ENCODE peak calls at places on chromosomes 4 and X, in eight cellular contexts. M is BJ; V is colonic mucosa; F is CD8-positive, alpha-beta T cell; N is IMR-90; S is H1; Z is GM10248; B is psoas muscle. A is an unnamed sample.

GRCh38 chrX:40644821-40645358 is 2.5 kb downstream of the CXorf38 start:
- DNase-seq in M (peak), V (peak), F (no peak), N (peak), S (no peak), Z (peak), B (peak), A (peak)

GRCh38 chr4:71020611-71021010 is 27.2 kb downstream of the DCK start:
- DNase-seq in M (no peak), V (no peak), F (no peak), N (peak), S (no peak), Z (no peak), B (no peak), A (no peak)

GRCh38 chr4:123649644-123650356 is 253.2 kb downstream of the SPRY1 start:
- DNase-seq in M (peak), V (peak), F (no peak), N (peak), S (no peak), Z (no peak), B (peak), A (peak)

GRCh38 chr4:10853196-10853595 is 168.6 kb upstream of the CLNK start:
- DNase-seq in M (no peak), V (no peak), F (no peak), N (no peak), S (no peak), Z (no peak), B (no peak), A (no peak)

GRCh38 chrX:12901486-12901885 is 4.9 kb upstream of the TLR8 start:
- DNase-seq in M (no peak), V (peak), F (peak), N (peak), S (peak), Z (peak), B (peak), A (peak)

GRCh38 chr4:78545275-78546246 is 6.0 kb upstream of the ANXA3 start:
- DNase-seq in M (no peak), V (no peak), F (no peak), N (peak), S (no peak), Z (no peak), B (no peak), A (no peak)

GRCh38 chr4:56953680-56954520 is 23.5 kb downstream of the NOA1 start:
- DNase-seq in M (no peak), V (no peak), F (no peak), N (no peak), S (no peak), Z (no peak), B (no peak), A (no peak)

GRCh38 chr4:3531887-3532713 is at the start of gene LRPAP1:
- DNase-seq in M (peak), V (peak), F (peak), N (peak), S (peak), Z (peak), B (peak), A (peak)

GRCh38 chr4:139660518-139661149 is 5.0 kb upstream of the MGST2 start:
- DNase-seq in M (no peak), V (no peak), F (no peak), N (no peak), S (no peak), Z (no peak), B (no peak), A (no peak)

GRCh38 chr4:152138451-152138850 is 377.6 kb upstream of the GATB start:
- DNase-seq in M (no peak), V (no peak), F (peak), N (no peak), S (no peak), Z (no peak), B (no peak), A (no peak)

GRCh38 chr4:86935499-86935832 is 655 bp downstream of the AFF1 start:
- DNase-seq in M (no peak), V (peak), F (no peak), N (no peak), S (no peak), Z (no peak), B (no peak), A (no peak)

GRCh38 chr4:86939123-86939522 is 4.3 kb downstream of the AFF1 start:
- DNase-seq in M (no peak), V (no peak), F (no peak), N (no peak), S (no peak), Z (no peak), B (no peak), A (no peak)

GRCh38 chr4:86935833-86936721 is 1.3 kb downstream of the AFF1 start:
- DNase-seq in M (no peak), V (peak), F (peak), N (peak), S (peak), Z (peak), B (peak), A (no peak)

GRCh38 chr4:86934147-86934771 is 552 bp upstream of the AFF1 start:
- DNase-seq in M (no peak), V (peak), F (no peak), N (no peak), S (no peak), Z (no peak), B (no peak), A (no peak)

GRCh38 chr4:86934772-86935498 is at the start of gene AFF1:
- DNase-seq in M (no peak), V (peak), F (peak), N (peak), S (peak), Z (peak), B (peak), A (peak)
- TF ChIP-seq CTCF in M (peak), V (peak), F (peak), N (peak), S (peak), Z (peak), B (peak), A (peak)

GRCh38 chrX:136319600-136319999 is 18.8 kb downstream of the ADGRG4 start:
- DNase-seq in M (no peak), V (no peak), F (no peak), N (no peak), S (no peak), Z (no peak), B (no peak), A (no peak)
- TF ChIP-seq CTCF in M (no peak), V (no peak), F (no peak), N (no peak), S (no peak), Z (no peak), B (no peak), A (no peak)

GRCh38 chrX:76555816-76556215 is 128.3 kb downstream of the MAGEE1 start:
- DNase-seq in M (no peak), V (no peak), F (no peak), N (peak), S (peak), Z (no peak), B (no peak), A (no peak)
- TF ChIP-seq CTCF in M (no peak), V (no peak), F (no peak), N (peak), S (peak), Z (no peak), B (no peak), A (no peak)

GRCh38 chr4:114600066-114600552 is 1.5 kb downstream of the UGT8 start:
- DNase-seq in M (no peak), V (no peak), F (no peak), N (no peak), S (no peak), Z (no peak), B (no peak), A (no peak)
- TF ChIP-seq CTCF in M (no peak), V (no peak), F (no peak), N (no peak), S (no peak), Z (no peak), B (no peak), A (no peak)

DNA sequence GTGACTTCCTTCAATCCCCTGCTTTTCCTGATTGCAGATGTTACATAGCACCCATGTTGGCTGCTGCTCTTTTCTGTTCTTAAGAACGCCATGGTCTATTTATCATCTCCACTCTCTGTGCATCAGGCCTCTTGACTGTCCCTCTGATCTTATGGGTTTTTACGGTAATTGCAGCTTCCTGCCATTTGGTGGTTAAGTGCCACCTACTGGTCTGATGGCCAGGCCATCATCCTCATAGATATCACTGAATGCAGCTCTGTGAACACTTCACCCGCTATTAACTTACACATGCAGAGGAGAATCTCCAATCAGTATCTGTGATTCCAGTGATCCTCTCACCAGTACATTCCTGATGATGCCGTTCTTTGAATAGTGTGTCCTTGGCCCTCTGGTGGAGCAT is 382.4 kb downstream of the TRAM1L1 start:
- DNase-seq in M (no peak), V (no peak), F (no peak), N (no peak), S (no peak), Z (no peak), B (no peak), A (no peak)
- TF ChIP-seq CTCF in M (no peak), V (no peak), F (no peak), N (no peak), S (peak), Z (no peak), B (no peak), A (no peak)

GRCh38 chr4:109294468-109295020 is 7.9 kb downstream of the COL25A1 start:
- DNase-seq in M (no peak), V (no peak), F (no peak), N (peak), S (no peak), Z (no peak), B (no peak), A (no peak)

GRCh38 chr4:109295081-109295480 is 7.4 kb downstream of the COL25A1 start:
- DNase-seq in M (no peak), V (no peak), F (no peak), N (no peak), S (no peak), Z (no peak), B (no peak), A (no peak)

GRCh38 chr4:109301691-109302365 is 630 bp downstream of the COL25A1 start:
- DNase-seq in M (no peak), V (no peak), F (no peak), N (no peak), S (peak), Z (no peak), B (no peak), A (no peak)

GRCh38 chr4:109296545-109296944 is 5.9 kb downstream of the COL25A1 start:
- DNase-seq in M (no peak), V (no peak), F (no peak), N (no peak), S (no peak), Z (no peak), B (no peak), A (no peak)

GRCh38 chr4:109298279-109299010 is 4.0 kb downstream of the COL25A1 start:
- DNase-seq in M (no peak), V (no peak), F (no peak), N (no peak), S (no peak), Z (no peak), B (no peak), A (no peak)
- TF ChIP-seq CTCF in M (peak), V (peak), F (peak), N (peak), S (peak), Z (peak), B (peak), A (peak)

GRCh38 chr4:39638358-39639239 is at the start of gene SMIM14:
- DNase-seq in M (peak), V (peak), F (peak), N (peak), S (peak), Z (peak), B (peak), A (peak)
- TF ChIP-seq CTCF in M (no peak), V (no peak), F (no peak), N (no peak), S (peak), Z (no peak), B (peak), A (no peak)

DNA sequence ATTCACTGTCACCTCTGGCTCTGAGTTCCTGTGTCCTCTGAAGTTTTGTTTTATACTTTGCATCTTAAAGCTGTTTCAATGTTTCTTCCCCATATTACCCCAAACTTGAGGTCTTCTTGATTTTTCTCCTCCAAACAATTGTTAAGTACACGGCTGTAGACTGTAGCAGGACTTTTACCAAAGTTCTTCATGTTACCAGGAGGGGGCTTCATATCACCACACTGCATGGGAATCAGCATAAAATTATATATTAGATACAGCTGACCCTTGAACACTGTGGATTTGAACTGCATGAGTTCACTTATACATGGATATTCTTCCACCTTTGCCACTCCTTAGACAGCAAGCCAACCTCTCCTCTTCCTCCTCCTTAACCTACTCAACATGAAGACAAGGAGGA is 56.6 kb downstream of the SPATA18 start:
- DNase-seq in M (no peak), V (no peak), F (no peak), N (no peak), S (no peak), Z (no peak), B (no peak), A (no peak)
- TF ChIP-seq CTCF in M (no peak), V (no peak), F (no peak), N (no peak), S (no peak), Z (no peak), B (no peak), A (peak)

A was measured in AG09319.